ENCODE peak calls at places on chromosomes 5 and 9, in eight cellular contexts. F is neuronal stem cell; O is stimulated activated CD4-positive, alpha-beta T cell treated with anti-CD3 and anti-CD28 coated beads, Interleukin-1b, Interleukin-23, amount 100 ng/mL, for 24 hours; N is WTC11; E is amniotic stem cell; W is NCI-H1092; B is Ammon's horn; I is Daoy. X is an unnamed sample.
A peak's percentile ranks its signal among the peaks of the same experiment; 100 is the strongest.

GRCh38 chr5:147055850-147056523 is 177.4 kb upstream of the PPP2R2B start:
- DNase-seq in B (peak; percentile 63), I (no peak), O (no peak), N (no peak), E (no peak), F (no peak), W (peak; percentile 16), X (peak; percentile 32)

GRCh38 chr9:133323991-133324703 is 11.8 kb downstream of the SURF6 start:
- DNase-seq in I (no peak), W (no peak), E (no peak), F (no peak), B (no peak), O (no peak), N (no peak), X (no peak)

GRCh38 chr9:22044583-22044982 is 35.5 kb upstream of the CDKN2B start:
- DNase-seq in I (no peak), E (peak; percentile 44), N (no peak), O (no peak), W (no peak), B (no peak), F (no peak), X (no peak)

GRCh38 chr9:75181748-75182147 is 93.4 kb downstream of the OSTF1 start:
- DNase-seq in O (no peak), N (no peak), F (no peak), I (peak; percentile 63), B (no peak), W (no peak), E (no peak), X (no peak)

GRCh38 chr5:97297063-97297715 is 114.1 kb upstream of the RIOK2 start:
- DNase-seq in N (peak; percentile 69), O (no peak), B (peak; percentile 38), F (peak; percentile 37), I (no peak), E (no peak), W (peak; percentile 35), X (no peak)

GRCh38 chr5:98543490-98543889 is 230.0 kb upstream of the RGMB start:
- DNase-seq in I (no peak), E (no peak), O (no peak), W (no peak), N (no peak), F (no peak), B (no peak), X (no peak)

GRCh38 chr5:150129813-150130492 is 25.7 kb downstream of the PDGFRB start:
- DNase-seq in F (peak; percentile 62), O (no peak), I (peak; percentile 66), E (no peak), W (no peak), B (peak; percentile 75), N (peak; percentile 78), X (peak; percentile 26)

GRCh38 chr9:112411626-112412027 is 31.7 kb downstream of the HSDL2 start:
- DNase-seq in I (no peak), E (no peak), B (no peak), O (no peak), F (no peak), N (no peak), W (no peak), X (no peak)

GRCh38 chr5:1799110-1799601 is 481 bp downstream of the MRPL36 start:
- DNase-seq in F (no peak), N (no peak), W (no peak), I (no peak), O (no peak), B (no peak), E (no peak), X (no peak)

GRCh38 chr5:128537306-128537998 is 593 bp downstream of the FBN2 start:
- DNase-seq in N (peak; percentile 50), B (no peak), W (no peak), O (no peak), I (peak; percentile 66), F (peak; percentile 56), E (peak; percentile 38), X (no peak)

GRCh38 chr9:106069241-106069640 is 374.9 kb downstream of the TMEM38B start:
- DNase-seq in E (no peak), N (no peak), I (no peak), B (no peak), W (no peak), O (no peak), F (no peak), X (no peak)

GRCh38 chr5:126544087-126544740 is 50.8 kb downstream of the ALDH7A1 start:
- DNase-seq in I (peak; percentile 18), B (no peak), O (no peak), N (peak; percentile 45), F (no peak), W (no peak), E (peak; percentile 22), X (peak; percentile 2)

GRCh38 chr5:149550608-149551226 is 522 bp downstream of the CSNK1A1 start:
- DNase-seq in W (no peak), E (no peak), N (no peak), B (no peak), O (no peak), I (peak; percentile 26), F (no peak), X (no peak)

GRCh38 chr9:86239053-86239770 is 20.2 kb downstream of the C9orf153 start:
- DNase-seq in O (no peak), W (no peak), B (no peak), I (peak; percentile 28), N (no peak), E (no peak), F (no peak), X (no peak)

GRCh38 chr9:121866927-121867326 is 215.5 kb downstream of the DAB2IP start:
- DNase-seq in O (no peak), B (no peak), F (no peak), E (no peak), N (no peak), I (no peak), W (no peak), X (no peak)

GRCh38 chr5:1975898-1976765 is 93.4 kb upstream of the IRX4 start:
- DNase-seq in F (no peak), E (no peak), B (no peak), W (no peak), N (no peak), I (peak; percentile 26), O (no peak), X (no peak)

GRCh38 chr5:149322518-149322917 is 22.8 kb upstream of the GRPEL2 start:
- DNase-seq in I (no peak), F (no peak), B (no peak), O (no peak), N (no peak), E (no peak), W (no peak), X (no peak)